ENCODE peak calls at places on chromosomes 3 and 15, in eight cellular contexts. One of them, this sample, is unnamed.

GRCh38 chr3:72829701-72830100 is 18.5 kb downstream of the SHQ1 start:
- DNase-seq in ACHN: no peak
- DNase-seq in GM12891: no peak
- DNase-seq in ecto neural progenitor cell: no peak
- DNase-seq in stimulated activated CD8-positive, alpha-beta memory T cell treated with anti-CD3 and anti-CD28 coated beads, Interleukin-12 subunit alpha, Interleukin-12 subunit beta, amount 100 ng/mL, for 4 hours: no peak
- DNase-seq in activated gamma-delta T cell treated with Interleukin-2 at 50 U/mL for 16 hours: no peak
- DNase-seq in NAMALWA: no peak
- DNase-seq in prostate gland: no peak
- DNase-seq in this sample: no peak

GRCh38 chr3:118636841-118637240 is 397.8 kb downstream of the IGSF11 start:
- DNase-seq in ACHN: no peak
- DNase-seq in GM12891: no peak
- DNase-seq in ecto neural progenitor cell: no peak
- DNase-seq in stimulated activated CD8-positive, alpha-beta memory T cell treated with anti-CD3 and anti-CD28 coated beads, Interleukin-12 subunit alpha, Interleukin-12 subunit beta, amount 100 ng/mL, for 4 hours: no peak
- DNase-seq in activated gamma-delta T cell treated with Interleukin-2 at 50 U/mL for 16 hours: no peak
- DNase-seq in NAMALWA: no peak
- DNase-seq in prostate gland: no peak
- DNase-seq in this sample: no peak

GRCh38 chr15:49045691-49046112 is 544 bp downstream of the SECISBP2L start:
- DNase-seq in ACHN: peak
- DNase-seq in GM12891: peak
- DNase-seq in ecto neural progenitor cell: no peak
- DNase-seq in stimulated activated CD8-positive, alpha-beta memory T cell treated with anti-CD3 and anti-CD28 coated beads, Interleukin-12 subunit alpha, Interleukin-12 subunit beta, amount 100 ng/mL, for 4 hours: no peak
- DNase-seq in activated gamma-delta T cell treated with Interleukin-2 at 50 U/mL for 16 hours: no peak
- DNase-seq in NAMALWA: peak
- DNase-seq in prostate gland: peak
- DNase-seq in this sample: no peak

GRCh38 chr3:157606392-157607197 is 103.4 kb upstream of the VEPH1 start:
- DNase-seq in ACHN: peak
- DNase-seq in GM12891: peak
- DNase-seq in ecto neural progenitor cell: peak
- DNase-seq in stimulated activated CD8-positive, alpha-beta memory T cell treated with anti-CD3 and anti-CD28 coated beads, Interleukin-12 subunit alpha, Interleukin-12 subunit beta, amount 100 ng/mL, for 4 hours: peak
- DNase-seq in activated gamma-delta T cell treated with Interleukin-2 at 50 U/mL for 16 hours: peak
- DNase-seq in NAMALWA: peak
- DNase-seq in prostate gland: peak
- DNase-seq in this sample: no peak

GRCh38 chr3:169325821-169326220 is 337.7 kb downstream of the MECOM start:
- DNase-seq in ACHN: no peak
- DNase-seq in GM12891: no peak
- DNase-seq in ecto neural progenitor cell: no peak
- DNase-seq in stimulated activated CD8-positive, alpha-beta memory T cell treated with anti-CD3 and anti-CD28 coated beads, Interleukin-12 subunit alpha, Interleukin-12 subunit beta, amount 100 ng/mL, for 4 hours: no peak
- DNase-seq in activated gamma-delta T cell treated with Interleukin-2 at 50 U/mL for 16 hours: no peak
- DNase-seq in NAMALWA: no peak
- DNase-seq in prostate gland: no peak
- DNase-seq in this sample: no peak

GRCh38 chr3:171772427-171773056 is 37.7 kb downstream of the PLD1 start:
- DNase-seq in ACHN: peak
- DNase-seq in GM12891: peak
- DNase-seq in ecto neural progenitor cell: peak
- DNase-seq in stimulated activated CD8-positive, alpha-beta memory T cell treated with anti-CD3 and anti-CD28 coated beads, Interleukin-12 subunit alpha, Interleukin-12 subunit beta, amount 100 ng/mL, for 4 hours: no peak
- DNase-seq in activated gamma-delta T cell treated with Interleukin-2 at 50 U/mL for 16 hours: peak
- DNase-seq in NAMALWA: peak
- DNase-seq in prostate gland: peak
- DNase-seq in this sample: no peak

GRCh38 chr15:49494842-49495241 is 71.8 kb downstream of the FGF7 start:
- DNase-seq in ACHN: no peak
- DNase-seq in GM12891: no peak
- DNase-seq in ecto neural progenitor cell: no peak
- DNase-seq in stimulated activated CD8-positive, alpha-beta memory T cell treated with anti-CD3 and anti-CD28 coated beads, Interleukin-12 subunit alpha, Interleukin-12 subunit beta, amount 100 ng/mL, for 4 hours: no peak
- DNase-seq in activated gamma-delta T cell treated with Interleukin-2 at 50 U/mL for 16 hours: no peak
- DNase-seq in NAMALWA: no peak
- DNase-seq in prostate gland: no peak
- DNase-seq in this sample: no peak

GRCh38 chr3:155670320-155670719 is 74.6 kb downstream of the PLCH1 start:
- DNase-seq in ACHN: no peak
- DNase-seq in GM12891: no peak
- DNase-seq in ecto neural progenitor cell: no peak
- DNase-seq in stimulated activated CD8-positive, alpha-beta memory T cell treated with anti-CD3 and anti-CD28 coated beads, Interleukin-12 subunit alpha, Interleukin-12 subunit beta, amount 100 ng/mL, for 4 hours: no peak
- DNase-seq in activated gamma-delta T cell treated with Interleukin-2 at 50 U/mL for 16 hours: no peak
- DNase-seq in NAMALWA: no peak
- DNase-seq in prostate gland: no peak
- DNase-seq in this sample: no peak

GRCh38 chr3:153445817-153446216 is 283.8 kb downstream of the RAP2B start:
- DNase-seq in ACHN: no peak
- DNase-seq in GM12891: no peak
- DNase-seq in ecto neural progenitor cell: no peak
- DNase-seq in stimulated activated CD8-positive, alpha-beta memory T cell treated with anti-CD3 and anti-CD28 coated beads, Interleukin-12 subunit alpha, Interleukin-12 subunit beta, amount 100 ng/mL, for 4 hours: no peak
- DNase-seq in activated gamma-delta T cell treated with Interleukin-2 at 50 U/mL for 16 hours: no peak
- DNase-seq in NAMALWA: no peak
- DNase-seq in prostate gland: no peak
- DNase-seq in this sample: no peak

GRCh38 chr3:158103131-158103955 is 2.9 kb downstream of the SHOX2 start:
- DNase-seq in ACHN: no peak
- DNase-seq in GM12891: no peak
- DNase-seq in ecto neural progenitor cell: peak
- DNase-seq in stimulated activated CD8-positive, alpha-beta memory T cell treated with anti-CD3 and anti-CD28 coated beads, Interleukin-12 subunit alpha, Interleukin-12 subunit beta, amount 100 ng/mL, for 4 hours: no peak
- DNase-seq in activated gamma-delta T cell treated with Interleukin-2 at 50 U/mL for 16 hours: no peak
- DNase-seq in NAMALWA: no peak
- DNase-seq in prostate gland: no peak
- DNase-seq in this sample: peak

This sample was measured in posterior vena cava.